ENCODE peak calls at places on chromosome 2, in six cellular contexts. K is H1, V is ovary, Q is transverse colon, C is GM12878, Z is A549. Y is an unnamed sample.

GRCh38 chr2:219289537-219290361 is 10.6 kb downstream of the DNAJB2 start:
- DNase-seq in V (peak; percentile 91), Z (no peak), K (no peak), Q (peak; percentile 41), C (no peak), Y (peak; percentile 83)

GRCh38 chr2:235849489-235849888 is 318.7 kb downstream of the GBX2 start:
- DNase-seq in Q (no peak), K (no peak), Z (no peak), V (no peak), C (no peak), Y (peak; percentile 40)

GRCh38 chr2:46075848-46076247 is 221.4 kb upstream of the EPAS1 start:
- DNase-seq in Z (no peak), Q (no peak), V (no peak), K (no peak), C (no peak), Y (no peak)

GRCh38 chr2:109647636-109648035 is 33.5 kb downstream of the SOWAHC start:
- DNase-seq in K (no peak), Z (no peak), C (no peak), V (no peak), Q (no peak), Y (no peak)

GRCh38 chr2:104406273-104406726 is 447.6 kb upstream of the POU3F3 start:
- DNase-seq in K (no peak), Q (no peak), C (no peak), Z (no peak), V (no peak), Y (no peak)

GRCh38 chr2:182283512-182283911 is 143.3 kb downstream of the PDE1A start:
- DNase-seq in V (no peak), Z (no peak), C (no peak), Q (no peak), K (no peak), Y (no peak)

GRCh38 chr2:47534179-47534919 is 131.4 kb downstream of the MSH2 start:
- DNase-seq in K (no peak), C (no peak), Z (no peak), Q (peak; percentile 24), V (peak; percentile 56), Y (no peak)

GRCh38 chr2:227412877-227413276 is 25.1 kb upstream of the SCYGR1 start:
- DNase-seq in C (no peak), Q (no peak), V (no peak), K (no peak), Z (no peak), Y (no peak)

GRCh38 chr2:96895709-96896651 is 26.1 kb upstream of the SEMA4C start:
- DNase-seq in Z (no peak), V (peak; percentile 48), C (no peak), Q (no peak), K (no peak), Y (no peak)

GRCh38 chr2:237000481-237000880 is 85.2 kb upstream of the COPS8 start:
- DNase-seq in K (no peak), C (no peak), Z (no peak), V (no peak), Q (no peak), Y (no peak)

GRCh38 chr2:223510713-223511112 is 91.4 kb downstream of the SCG2 start:
- DNase-seq in Z (no peak), K (no peak), Q (no peak), V (no peak), C (no peak), Y (no peak)

GRCh38 chr2:198414976-198415375 is 610.6 kb downstream of the PLCL1 start:
- DNase-seq in C (no peak), Q (no peak), V (no peak), K (no peak), Z (no peak), Y (no peak)

GRCh38 chr2:10709290-10709939 is 12.0 kb upstream of the ATP6V1C2 start:
- DNase-seq in Q (peak; percentile 26), C (no peak), K (peak; percentile 72), Z (peak; percentile 47), V (no peak), Y (no peak)

GRCh38 chr2:43400508-43400907 is 174.1 kb upstream of the ZFP36L2 start:
- DNase-seq in Q (no peak), K (no peak), Z (no peak), C (no peak), V (no peak), Y (no peak)

GRCh38 chr2:187008111-187008510 is 159.1 kb upstream of the ZSWIM2 start:
- DNase-seq in K (no peak), Q (no peak), C (no peak), V (no peak), Z (no peak), Y (no peak)

GRCh38 chr2:67234443-67234842 is 162.7 kb upstream of the ETAA1 start:
- DNase-seq in Z (no peak), V (peak; percentile 9), C (no peak), K (no peak), Q (no peak), Y (no peak)

GRCh38 chr2:10162586-10163497 is 40.3 kb downstream of the RRM2 start:
- DNase-seq in Q (no peak), C (no peak), Z (no peak), K (no peak), V (no peak), Y (no peak)

GRCh38 chr2:218406209-218406948 is 6.7 kb downstream of the CTDSP1 start:
- DNase-seq in C (peak; percentile 64), Z (peak; percentile 82), Q (peak; percentile 98), K (peak; percentile 98), V (peak; percentile 97), Y (peak; percentile 98)

GRCh38 chr2:215811409-215812355 is 201.7 kb downstream of the MREG start:
- DNase-seq in Q (no peak), Z (no peak), C (peak; percentile 90), K (no peak), V (no peak), Y (no peak)

GRCh38 chr2:46376586-46377286 is 79.5 kb downstream of the EPAS1 start:
- DNase-seq in K (no peak), C (no peak), V (no peak), Z (no peak), Q (no peak), Y (no peak)

GRCh38 chr2:189362283-189362682 is 79.0 kb upstream of the WDR75 start:
- DNase-seq in Q (no peak), Z (no peak), C (no peak), V (no peak), K (no peak), Y (no peak)

GRCh38 chr2:137367361-137367760 is 596.9 kb upstream of the HNMT start:
- DNase-seq in C (no peak), Q (no peak), V (no peak), K (no peak), Z (no peak), Y (no peak)

GRCh38 chr2:131113566-131114227 is 8.6 kb downstream of the PLEKHB2 start:
- DNase-seq in C (no peak), Z (no peak), K (no peak), Q (no peak), V (no peak), Y (no peak)

GRCh38 chr2:199335502-199335901 is 122.2 kb downstream of the SATB2 start:
- DNase-seq in Q (no peak), Z (no peak), C (no peak), V (no peak), K (no peak), Y (no peak)

GRCh38 chr2:217599906-217600305 is 402.9 kb downstream of the TNS1 start:
- DNase-seq in K (no peak), C (no peak), V (no peak), Z (no peak), Q (no peak), Y (no peak)

DNA sequence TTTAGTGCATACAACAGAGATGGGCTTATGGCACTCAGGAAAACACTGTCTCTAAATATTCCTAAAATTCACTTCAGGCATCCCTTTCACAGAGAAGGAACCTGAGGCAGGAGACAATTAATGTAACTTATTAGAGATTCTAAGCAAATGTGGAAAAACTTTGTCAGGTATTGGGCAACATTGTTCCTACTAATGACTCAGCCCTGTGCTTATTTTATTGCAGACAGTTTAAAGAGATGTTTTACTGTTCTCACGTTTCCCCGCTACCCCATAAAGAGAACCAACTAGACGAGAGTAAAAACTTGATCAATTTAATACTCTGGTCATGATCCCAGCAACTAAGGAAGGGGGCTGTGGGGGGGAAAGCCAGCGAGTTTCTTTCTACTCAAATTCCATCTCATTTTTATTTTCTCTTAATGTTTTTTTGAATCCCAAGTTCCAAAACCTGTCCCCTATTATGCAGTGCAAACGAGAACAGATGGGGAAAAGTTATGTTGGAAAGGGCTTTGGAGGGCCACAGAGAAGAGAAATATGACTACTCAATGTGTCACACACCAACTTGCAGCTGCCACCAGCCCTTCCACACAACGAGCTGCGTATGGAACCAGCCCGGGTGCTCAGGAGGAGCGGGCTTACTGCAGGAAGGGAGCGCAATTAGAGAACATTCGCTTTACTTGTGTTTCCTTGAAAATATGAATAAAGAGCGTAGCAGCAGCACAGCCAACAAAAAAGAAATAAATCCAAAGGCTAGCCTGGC is 18.7 kb upstream of the ACVR1 start:
- DNase-seq in C (no peak), Z (no peak), Q (no peak), V (no peak), K (no peak), Y (no peak)
- H3K4me3 ChIP-seq in C (no peak overlapping the region), Z (no peak overlapping the region), Q (no peak overlapping the region), V (no peak overlapping the region), K (no peak overlapping the region), Y (no peak overlapping the region)

DNA sequence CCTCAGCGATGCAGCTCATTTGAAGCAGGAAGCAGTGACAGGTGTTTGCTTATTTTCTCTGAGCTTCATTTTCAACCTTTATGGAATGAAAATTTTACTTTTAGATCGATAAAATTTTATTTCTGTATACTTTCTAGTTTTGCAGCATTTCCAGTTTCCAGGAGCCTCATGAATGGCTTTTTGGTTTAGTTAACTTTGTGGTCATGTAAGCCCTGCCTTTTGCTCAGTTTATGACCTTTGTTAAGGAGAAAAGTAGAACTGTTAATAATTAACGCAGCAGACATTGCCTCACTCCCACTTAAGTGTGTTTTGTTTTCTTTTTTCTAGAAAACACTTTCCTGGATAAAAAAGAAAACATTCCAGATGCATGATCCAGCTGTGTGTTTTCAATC is 4.4 kb upstream of the FARP2 start:
- DNase-seq in Q (no peak), Z (no peak), K (no peak), C (no peak), V (no peak), Y (no peak)
- TF ChIP-seq CTCF in Q (no peak), Z (no peak), K (no peak), C (no peak), V (no peak), Y (no peak)

DNA sequence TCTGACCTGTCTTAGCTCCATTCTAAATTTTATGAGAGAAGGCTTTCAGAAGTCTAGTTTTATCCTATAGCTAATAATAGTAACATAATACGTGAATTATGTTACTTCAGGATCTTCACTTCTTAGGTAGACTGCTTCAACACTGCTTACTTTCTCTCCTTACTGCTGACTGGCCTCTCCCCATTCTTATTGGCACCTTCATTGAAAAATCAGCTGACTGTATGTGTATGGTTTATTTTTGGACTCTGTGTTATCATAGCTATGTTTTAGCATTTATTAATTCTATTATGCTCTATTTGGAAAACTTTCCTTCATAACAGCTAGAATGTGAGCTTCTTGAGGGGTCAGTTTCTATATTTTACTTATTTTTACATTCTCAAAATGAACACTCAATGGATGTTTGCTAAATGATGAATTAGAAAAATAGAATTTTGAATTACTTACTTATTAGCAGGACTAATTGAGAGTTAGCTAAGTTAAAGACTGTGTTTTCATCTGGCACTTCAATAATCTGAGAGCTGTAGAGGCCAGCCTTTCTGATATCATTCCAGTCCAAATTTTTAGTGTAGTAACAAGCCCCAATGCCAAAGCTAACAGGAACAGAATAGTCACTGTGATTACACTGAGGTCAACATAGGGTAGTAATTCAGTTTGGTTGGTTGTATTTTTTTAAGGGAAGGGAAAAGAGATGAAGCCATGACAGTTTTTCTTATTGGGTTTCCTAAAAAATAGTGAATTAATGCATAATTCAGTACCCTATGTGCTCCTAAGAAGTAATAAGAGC is 92.3 kb downstream of the TTC27 start:
- DNase-seq in C (no peak), K (no peak), Q (no peak), Z (no peak), V (no peak), Y (no peak)
- TF ChIP-seq EP300 in C (no peak), K (no peak), Q (no peak), Z (no peak), V (no peak), Y (no peak)

GRCh38 chr2:65300134-65300771 is 72.6 kb downstream of the ACTR2 start:
- DNase-seq in Q (peak; percentile 49), C (no peak), Z (no peak), K (no peak), V (peak; percentile 88), Y (peak; percentile 86)
- H3K4me3 ChIP-seq in Q (no peak overlapping the region), C (no peak overlapping the region), Z (no peak overlapping the region), K (no peak overlapping the region), V (no peak overlapping the region), Y (no peak overlapping the region)